ENCODE peak calls at places on chromosomes 12 and 14, in four cellular contexts. S, I, G and B are unnamed samples.

GRCh38 chr12:42426733-42427132 is 100.8 kb downstream of the PPHLN1 start:
- DNase-seq in G (no peak), I (peak; percentile 20), S (no peak), B (peak; percentile 44)

GRCh38 chr14:54600685-54601084 is 33.8 kb downstream of the SAMD4A start:
- DNase-seq in I (no peak), G (no peak), S (no peak), B (no peak)

GRCh38 chr12:104656383-104656782 is 199.6 kb downstream of the CHST11 start:
- DNase-seq in G (no peak), S (no peak), I (no peak), B (no peak)

GRCh38 chr12:122067966-122068365 is 10.6 kb upstream of the MLXIP start:
- DNase-seq in G (no peak), I (no peak), S (peak; percentile 80), B (peak; percentile 52)

GRCh38 chr14:60965402-60965801 is 15.5 kb downstream of the TRMT5 start:
- DNase-seq in S (no peak), I (peak; percentile 71), G (no peak), B (no peak)

GRCh38 chr12:108560321-108560721 is 652 bp downstream of the SART3 start:
- DNase-seq in G (no peak), S (no peak), I (no peak), B (peak; percentile 62)

GRCh38 chr12:9149372-9149771 is 33.7 kb upstream of the A2M start:
- DNase-seq in S (no peak), I (no peak), G (no peak), B (no peak)

GRCh38 chr12:42893802-42894201 is 304.3 kb upstream of the PRICKLE1 start:
- DNase-seq in S (no peak), G (no peak), I (no peak), B (no peak)

GRCh38 chr12:42789808-42790760 is 200.5 kb upstream of the PRICKLE1 start:
- DNase-seq in S (no peak), I (no peak), G (no peak), B (no peak)

GRCh38 chr14:106694638-106695393 is 1168.4 kb downstream of the TMEM121 start:
- DNase-seq in S (peak; percentile 29), I (no peak), G (peak; percentile 37), B (peak; percentile 81)

GRCh38 chr12:121748218-121748570 is 35.6 kb downstream of the TMEM120B start:
- DNase-seq in I (no peak), S (no peak), G (no peak), B (no peak)

GRCh38 chr12:52209321-52209720 is 17.5 kb upstream of the KRT80 start:
- DNase-seq in G (no peak), S (no peak), I (no peak), B (no peak)

GRCh38 chr14:55711171-55711811 is 131.3 kb downstream of the KTN1 start:
- DNase-seq in S (no peak), G (no peak), I (peak; percentile 68), B (no peak)

GRCh38 chr12:52081263-52081733 is 1.8 kb downstream of the SMIM41 start:
- DNase-seq in G (no peak), S (peak; percentile 97), I (no peak), B (peak; percentile 78)

GRCh38 chr14:83826838-83827237 is 1703.1 kb upstream of the FLRT2 start:
- DNase-seq in G (no peak), I (peak; percentile 44), S (no peak), B (no peak)

GRCh38 chr12:87827638-87828264 is 201.4 kb downstream of the C12orf50 start:
- DNase-seq in G (no peak), S (no peak), I (no peak), B (no peak)

GRCh38 chr12:132731574-132731973 is 20.9 kb downstream of the PGAM5 start:
- DNase-seq in I (no peak), S (no peak), G (no peak), B (no peak)

GRCh38 chr14:67526676-67527459 is 6.2 kb upstream of the PLEKHH1 start:
- DNase-seq in G (no peak), I (no peak), S (no peak), B (peak; percentile 70)

GRCh38 chr12:127292736-127293135 is 974.2 kb upstream of the TMEM132C start:
- DNase-seq in S (no peak), I (no peak), G (no peak), B (no peak)

GRCh38 chr12:586318-587071 is 76.8 kb downstream of the NINJ2 start:
- DNase-seq in S (no peak), I (no peak), G (no peak), B (no peak)

GRCh38 chr12:84766375-84766774 is 146.2 kb downstream of the SLC6A15 start:
- DNase-seq in S (no peak), G (no peak), I (no peak), B (no peak)

GRCh38 chr12:12606793-12607589 is 4.7 kb upstream of the CREBL2 start:
- DNase-seq in I (no peak), S (no peak), G (no peak), B (no peak)

GRCh38 chr14:49194067-49194466 is 392.1 kb downstream of the RPS29 start:
- DNase-seq in G (no peak), S (no peak), I (no peak), B (no peak)

GRCh38 chr14:100170880-100171279 is 11.4 kb upstream of the DEGS2 start:
- DNase-seq in I (no peak), G (no peak), S (peak; percentile 3), B (no peak)

GRCh38 chr12:93325855-93326254 is 51.9 kb upstream of the NUDT4 start:
- DNase-seq in I (peak; percentile 62), G (no peak), S (no peak), B (no peak)

GRCh38 chr14:73260574-73260973 is 23.3 kb downstream of the PAPLN start:
- DNase-seq in S (peak; percentile 31), G (no peak), I (no peak), B (no peak)

GRCh38 chr12:52681551-52682380 is 1.6 kb upstream of the KRT1 start:
- DNase-seq in G (no peak), I (no peak), S (no peak), B (no peak)

GRCh38 chr12:96047621-96048211 is 12.3 kb upstream of the LTA4H start:
- DNase-seq in S (no peak), I (peak; percentile 32), G (no peak), B (peak; percentile 97)

GRCh38 chr14:53550776-53551175 is 397.7 kb upstream of the DDHD1 start:
- DNase-seq in G (no peak), S (no peak), I (no peak), B (no peak)